ENCODE peak calls at places on chromosomes 13 and 19, in four cellular contexts. One of them, this sample, is unnamed.
A peak's percentile ranks its signal among the peaks of the same experiment; 100 is the strongest.

GRCh38 chr13:32969516-32969941 is 46.7 kb upstream of the KL start:
- DNase-seq in GM12878: peak; percentile 15
- DNase-seq in K562: no peak
- DNase-seq in A549: no peak
- DNase-seq in this sample: no peak

GRCh38 chr13:30898070-30898469 is 8.0 kb upstream of the MEDAG start:
- DNase-seq in A549: no peak
- DNase-seq in K562: no peak
- DNase-seq in GM12878: no peak
- DNase-seq in this sample: no peak

GRCh38 chr13:73450583-73450982 is 391.8 kb downstream of the KLF5 start:
- DNase-seq in K562: no peak
- DNase-seq in A549: peak; percentile 17
- DNase-seq in GM12878: no peak
- DNase-seq in this sample: no peak

GRCh38 chr19:19338082-19338481 is 17.5 kb downstream of the MAU2 start:
- DNase-seq in A549: no peak
- DNase-seq in GM12878: no peak
- DNase-seq in K562: no peak
- DNase-seq in this sample: no peak

GRCh38 chr13:86020350-86021002 is 221.3 kb upstream of the SLITRK6 start:
- DNase-seq in K562: no peak
- DNase-seq in GM12878: no peak
- DNase-seq in A549: peak; percentile 42
- DNase-seq in this sample: no peak

GRCh38 chr13:48505597-48506091 is 27.2 kb downstream of the RCBTB2 start:
- DNase-seq in K562: no peak
- DNase-seq in GM12878: peak; percentile 93
- DNase-seq in A549: no peak
- DNase-seq in this sample: no peak

GRCh38 chr13:53782400-53783030 is 753.9 kb downstream of the OLFM4 start:
- DNase-seq in GM12878: peak; percentile 3
- DNase-seq in K562: peak; percentile 21
- DNase-seq in A549: peak; percentile 35
- DNase-seq in this sample: peak; percentile 33

GRCh38 chr13:54637377-54637776 is 1608.8 kb downstream of the OLFM4 start:
- DNase-seq in GM12878: no peak
- DNase-seq in K562: no peak
- DNase-seq in A549: no peak
- DNase-seq in this sample: peak; percentile 29

GRCh38 chr19:2144190-2144589 is 7.2 kb downstream of the AP3D1 start:
- DNase-seq in K562: no peak
- DNase-seq in A549: no peak
- DNase-seq in GM12878: no peak
- DNase-seq in this sample: no peak

GRCh38 chr19:42412223-42412622 is 15.0 kb downstream of the LIPE start:
- DNase-seq in K562: no peak
- DNase-seq in GM12878: no peak
- DNase-seq in A549: no peak
- DNase-seq in this sample: no peak

GRCh38 chr19:7994114-7994513 is 11.3 kb downstream of the ELAVL1 start:
- DNase-seq in K562: no peak
- DNase-seq in GM12878: no peak
- DNase-seq in A549: no peak
- DNase-seq in this sample: no peak

GRCh38 chr19:53294786-53295441 is 27.4 kb upstream of the VN1R4 start:
- DNase-seq in K562: no peak
- DNase-seq in A549: peak; percentile 19
- DNase-seq in GM12878: no peak
- DNase-seq in this sample: no peak

GRCh38 chr13:58343081-58343480 is 711.5 kb downstream of the PCDH17 start:
- DNase-seq in GM12878: no peak
- DNase-seq in K562: no peak
- DNase-seq in A549: no peak
- DNase-seq in this sample: no peak

GRCh38 chr19:18274303-18274775 is at the start of gene IQCN:
- DNase-seq in A549: peak; percentile 64
- DNase-seq in K562: no peak
- DNase-seq in GM12878: no peak
- DNase-seq in this sample: peak; percentile 62

DNA sequence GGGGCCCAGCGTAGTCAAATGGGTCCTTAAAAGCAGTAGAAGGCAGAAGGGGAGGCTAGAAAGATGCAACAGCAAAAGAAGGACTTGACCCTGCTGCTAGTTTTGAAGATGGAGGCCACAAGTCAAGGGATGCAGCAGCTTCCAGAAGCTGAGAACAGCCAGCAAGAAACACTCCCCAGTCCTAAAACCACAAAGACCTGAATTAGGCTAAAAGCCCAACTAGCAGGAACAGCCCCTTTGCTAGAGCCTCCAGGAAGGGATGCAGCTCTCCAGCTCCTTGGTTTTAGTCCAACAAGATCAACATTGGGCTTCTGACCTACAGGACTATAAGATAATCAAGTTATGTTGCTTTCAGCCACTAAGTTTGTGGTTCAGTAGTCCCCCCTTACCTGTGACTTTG is 10.5 kb upstream of the LATS2 start:
- DNase-seq in A549: no peak
- DNase-seq in K562: no peak
- DNase-seq in GM12878: no peak
- DNase-seq in this sample: no peak
- TF ChIP-seq MAX in A549: no peak
- TF ChIP-seq MAX in K562: no peak
- TF ChIP-seq MAX in GM12878: no peak
- TF ChIP-seq MAX in this sample: no peak

DNA sequence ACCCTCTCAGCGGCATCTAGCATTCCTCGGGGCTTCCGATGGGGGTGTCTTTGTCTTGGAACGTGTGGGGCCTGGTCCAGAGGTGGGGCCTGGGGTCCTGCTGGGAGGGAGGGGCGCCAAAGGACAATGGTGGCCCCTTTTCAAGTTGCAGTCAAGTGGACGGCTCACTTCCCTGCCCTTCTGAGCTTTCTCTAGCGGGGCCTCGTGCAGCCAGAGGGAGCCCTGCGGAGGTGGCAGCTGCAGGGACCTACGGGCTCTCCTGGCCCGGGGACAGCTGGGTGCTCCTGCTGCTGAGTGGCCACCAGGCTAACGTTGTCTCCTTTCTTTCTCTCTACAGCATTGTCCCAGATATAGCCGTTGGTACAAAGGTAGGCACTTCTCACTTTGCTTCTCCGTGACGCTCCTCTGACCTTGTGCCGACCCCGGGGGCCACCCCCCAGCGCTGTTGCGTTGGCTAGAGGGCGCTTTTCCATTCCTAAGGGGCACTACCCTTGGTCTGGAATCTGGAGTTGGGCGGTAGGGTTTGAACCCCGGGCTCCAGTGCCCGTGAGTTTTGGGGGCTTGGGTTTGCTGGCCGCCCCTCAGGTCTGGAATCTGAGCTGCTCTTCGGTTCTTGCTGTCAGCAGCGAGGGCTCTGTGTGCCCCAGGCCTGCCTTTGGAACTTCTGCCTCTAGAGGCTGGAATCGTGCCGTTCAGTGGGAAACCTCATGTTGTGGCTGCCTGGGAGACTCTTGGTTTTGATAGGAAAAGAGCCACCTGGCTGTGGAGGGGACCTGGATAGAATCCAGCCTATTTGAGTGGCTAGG is 2.0 kb downstream of the PTBP1 start:
- DNase-seq in GM12878: no peak
- DNase-seq in A549: no peak
- DNase-seq in K562: peak; percentile 64
- DNase-seq in this sample: peak; percentile 55
- TF ChIP-seq RFX5 in GM12878: no peak
- TF ChIP-seq RFX5 in A549: no peak
- TF ChIP-seq RFX5 in K562: no peak
- TF ChIP-seq RFX5 in this sample: no peak

GRCh38 chr13:50129923-50130685 is 114.9 kb downstream of the KCNRG start:
- DNase-seq in A549: peak; percentile 22
- DNase-seq in K562: no peak
- DNase-seq in GM12878: no peak
- DNase-seq in this sample: no peak
- TF ChIP-seq CHD4 in A549: no peak
- TF ChIP-seq CHD4 in K562: no peak
- TF ChIP-seq CHD4 in GM12878: no peak
- TF ChIP-seq CHD4 in this sample: no peak

GRCh38 chr13:46756977-46757376 is 40.0 kb downstream of the ESD start:
- DNase-seq in A549: no peak
- DNase-seq in GM12878: no peak
- DNase-seq in K562: no peak
- DNase-seq in this sample: no peak
- TF ChIP-seq MAX in A549: no peak
- TF ChIP-seq MAX in GM12878: no peak
- TF ChIP-seq MAX in K562: no peak
- TF ChIP-seq MAX in this sample: no peak

DNA sequence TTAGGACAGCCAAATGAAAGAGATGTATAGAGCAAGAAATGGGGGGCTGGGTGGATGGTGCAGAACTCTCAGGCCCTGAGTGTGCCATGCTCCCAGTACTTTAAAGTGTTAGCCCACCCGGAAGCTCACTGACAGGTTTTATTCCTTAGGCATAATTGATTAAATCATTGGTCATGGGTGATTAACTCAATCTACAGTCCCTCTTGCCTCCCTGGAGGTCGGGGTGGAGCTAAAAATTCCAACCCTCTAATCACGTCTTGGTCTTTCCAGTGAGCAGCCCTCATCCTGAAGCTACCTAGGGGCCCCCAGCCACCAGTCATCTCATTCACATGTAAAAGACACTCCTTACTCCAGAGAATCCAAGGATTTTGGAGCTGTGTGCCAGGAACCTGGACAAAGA is 9.8 kb upstream of the LEUTX start:
- DNase-seq in GM12878: no peak
- DNase-seq in A549: no peak
- DNase-seq in K562: no peak
- DNase-seq in this sample: no peak
- TF ChIP-seq RFX5 in GM12878: no peak
- TF ChIP-seq RFX5 in A549: no peak
- TF ChIP-seq RFX5 in K562: no peak
- TF ChIP-seq RFX5 in this sample: no peak

GRCh38 chr13:99178636-99179035 is 22.0 kb upstream of the UBAC2 start:
- DNase-seq in GM12878: no peak
- DNase-seq in A549: no peak
- DNase-seq in K562: no peak
- DNase-seq in this sample: no peak
- TF ChIP-seq CHD4 in GM12878: no peak
- TF ChIP-seq CHD4 in A549: no peak
- TF ChIP-seq CHD4 in K562: no peak
- TF ChIP-seq CHD4 in this sample: no peak

GRCh38 chr19:6198896-6199239 is 63.4 kb downstream of the ACSBG2 start:
- DNase-seq in GM12878: no peak
- DNase-seq in A549: no peak
- DNase-seq in K562: no peak
- DNase-seq in this sample: no peak
- TF ChIP-seq MAX in GM12878: no peak
- TF ChIP-seq MAX in A549: no peak
- TF ChIP-seq MAX in K562: no peak
- TF ChIP-seq MAX in this sample: no peak

DNA sequence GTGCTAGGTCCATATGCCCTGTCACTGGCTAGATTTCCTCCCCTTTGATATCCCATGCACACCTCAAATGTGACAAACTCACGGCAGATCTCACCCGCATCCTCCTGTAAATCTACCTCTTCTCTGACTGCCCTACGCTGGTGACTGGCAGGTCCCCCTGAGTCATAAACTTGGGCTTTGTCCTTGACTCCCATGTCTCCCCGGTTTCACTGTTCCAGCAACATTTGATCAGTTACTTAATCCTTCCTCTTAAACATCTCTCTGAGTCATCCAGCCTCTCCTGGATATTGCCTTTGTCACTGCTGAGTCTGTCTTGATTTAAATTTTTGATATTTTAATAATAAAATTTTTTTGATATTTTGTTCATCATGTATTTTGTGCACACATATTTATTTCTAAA is 26.5 kb downstream of the FAM216B start:
- DNase-seq in GM12878: no peak
- DNase-seq in K562: no peak
- DNase-seq in A549: peak; percentile 10
- DNase-seq in this sample: peak; percentile 1
- TF ChIP-seq RFX5 in GM12878: no peak
- TF ChIP-seq RFX5 in K562: no peak
- TF ChIP-seq RFX5 in A549: no peak
- TF ChIP-seq RFX5 in this sample: no peak

This sample was measured in HepG2.